ENCODE peak calls at places on chromosomes 3 and 15, in six cellular contexts. C is T-helper 1 cell, N is aorta, Q is AG09309, D is astrocyte of the hippocampus, U is body of pancreas. T is an unnamed sample.

GRCh38 chr3:184583345-184584000 is 21.9 kb downstream of the EPHB3 start:
- DNase-seq in C (no peak), N (peak; percentile 80), Q (no peak), D (peak; percentile 64), U (no peak), T (no peak)

GRCh38 chr3:184568918-184569829 is 7.6 kb downstream of the EPHB3 start:
- DNase-seq in C (no peak), N (peak; percentile 90), Q (peak; percentile 94), D (peak; percentile 96), U (peak; percentile 71), T (peak; percentile 86)

GRCh38 chr3:12675115-12675810 is 11.3 kb upstream of the RAF1 start:
- DNase-seq in C (no peak), N (no peak), Q (no peak), D (no peak), U (no peak), T (no peak)

GRCh38 chr3:56725175-56725574 is 42.1 kb upstream of the TASOR start:
- DNase-seq in C (peak; percentile 23), N (no peak), Q (no peak), D (peak; percentile 67), U (no peak), T (no peak)

GRCh38 chr15:78570710-78571109 is 5.4 kb downstream of the CHRNA5 start:
- DNase-seq in C (no peak), N (no peak), Q (no peak), D (no peak), U (no peak), T (no peak)

GRCh38 chr15:100786901-100787566 is 92.6 kb upstream of the ALDH1A3 start:
- DNase-seq in C (no peak), N (no peak), Q (no peak), D (no peak), U (no peak), T (no peak)

GRCh38 chr3:52393131-52393807 is 51.6 kb downstream of the SEMA3G start:
- DNase-seq in C (no peak), N (peak; percentile 65), Q (no peak), D (no peak), U (no peak), T (no peak)

GRCh38 chr3:197458179-197458707 is 97.5 kb downstream of the BDH1 start:
- DNase-seq in C (no peak), N (no peak), Q (no peak), D (no peak), U (no peak), T (peak; percentile 57)

GRCh38 chr3:49025005-49025792 is 3.3 kb downstream of the NDUFAF3 start:
- DNase-seq in C (no peak), N (peak; percentile 55), Q (no peak), D (no peak), U (no peak), T (no peak)

GRCh38 chr15:92733934-92734521 is 78.5 kb upstream of the FAM174B start:
- DNase-seq in C (no peak), N (no peak), Q (no peak), D (peak; percentile 58), U (peak; percentile 24), T (peak; percentile 81)

GRCh38 chr15:45903283-45903682 is 268.5 kb downstream of the SQOR start:
- DNase-seq in C (no peak), N (no peak), Q (no peak), D (no peak), U (no peak), T (no peak)

GRCh38 chr3:64321747-64322146 is 96.5 kb upstream of the PRICKLE2 start:
- DNase-seq in C (no peak), N (no peak), Q (no peak), D (peak; percentile 93), U (no peak), T (no peak)

GRCh38 chr15:67700023-67700422 is 125.3 kb upstream of the SKOR1 start:
- DNase-seq in C (no peak), N (no peak), Q (no peak), D (no peak), U (no peak), T (no peak)

GRCh38 chr3:7917443-7918151 is 584.0 kb upstream of the LMCD1 start:
- DNase-seq in C (no peak), N (no peak), Q (no peak), D (no peak), U (no peak), T (no peak)

GRCh38 chr3:16103472-16103871 is 71.0 kb upstream of the GALNT15 start:
- DNase-seq in C (no peak), N (no peak), Q (no peak), D (peak; percentile 95), U (no peak), T (no peak)

GRCh38 chr3:42148982-42149432 is 57.9 kb downstream of the TRAK1 start:
- DNase-seq in C (no peak), N (peak; percentile 84), Q (peak; percentile 20), D (peak; percentile 93), U (no peak), T (peak; percentile 79)

GRCh38 chr3:171396048-171396447 is 64.2 kb downstream of the TNIK start:
- DNase-seq in C (no peak), N (no peak), Q (no peak), D (no peak), U (no peak), T (no peak)

GRCh38 chr3:44114142-44114541 is 127.5 kb upstream of the TOPAZ1 start:
- DNase-seq in C (no peak), N (peak; percentile 83), Q (no peak), D (peak; percentile 38), U (peak; percentile 64), T (peak; percentile 54)

GRCh38 chr15:64334530-64334929 is 21.4 kb downstream of the CSNK1G1 start:
- DNase-seq in C (peak; percentile 21), N (no peak), Q (no peak), D (no peak), U (no peak), T (no peak)

GRCh38 chr3:123409443-123410148 is 39.3 kb downstream of the ADCY5 start:
- DNase-seq in C (no peak), N (peak; percentile 62), Q (no peak), D (no peak), U (peak; percentile 53), T (no peak)

GRCh38 chr3:143037867-143038266 is 36.5 kb downstream of the U2SURP start:
- DNase-seq in C (no peak), N (no peak), Q (no peak), D (no peak), U (no peak), T (no peak)

GRCh38 chr3:172520332-172520831 is 2.8 kb downstream of the TNFSF10 start:
- DNase-seq in C (no peak), N (no peak), Q (peak; percentile 59), D (peak; percentile 88), U (no peak), T (no peak)

GRCh38 chr3:14132120-14132519 is 7.3 kb downstream of the TMEM43 start:
- DNase-seq in C (no peak), N (no peak), Q (no peak), D (no peak), U (no peak), T (no peak)

GRCh38 chr15:58413253-58413652 is 18.5 kb upstream of the LIPC start:
- DNase-seq in C (no peak), N (no peak), Q (no peak), D (no peak), U (no peak), T (no peak)

GRCh38 chr3:24683511-24684384 is 189.1 kb upstream of the THRB start:
- DNase-seq in C (no peak), N (no peak), Q (peak; percentile 62), D (peak; percentile 61), U (no peak), T (no peak)

GRCh38 chr15:97502038-97502437 is 458.5 kb upstream of the ARRDC4 start:
- DNase-seq in C (no peak), N (no peak), Q (no peak), D (peak; percentile 14), U (no peak), T (no peak)

GRCh38 chr15:85872125-85872524 is 77.4 kb upstream of the KLHL25 start:
- DNase-seq in C (no peak), N (no peak), Q (no peak), D (peak; percentile 23), U (no peak), T (no peak)

GRCh38 chr3:159260049-159260662 is 458.3 kb downstream of the MFSD1 start:
- DNase-seq in C (no peak), N (no peak), Q (peak; percentile 66), D (peak; percentile 80), U (peak; percentile 55), T (peak; percentile 50)

GRCh38 chr15:68259883-68260282 is 17.7 kb upstream of the FEM1B start:
- DNase-seq in C (no peak), N (no peak), Q (no peak), D (no peak), U (no peak), T (no peak)

GRCh38 chr3:127729556-127730056 is 56.9 kb downstream of the ABTB1 start:
- DNase-seq in C (no peak), N (no peak), Q (no peak), D (peak; percentile 72), U (no peak), T (no peak)

GRCh38 chr3:155169221-155169620 is 89.1 kb downstream of the MME start:
- DNase-seq in C (no peak), N (no peak), Q (no peak), D (no peak), U (no peak), T (no peak)

GRCh38 chr3:98596902-98597500 is 3.6 kb upstream of the CPOX start:
- DNase-seq in C (no peak), N (no peak), Q (no peak), D (peak; percentile 46), U (no peak), T (no peak)

GRCh38 chr3:182568206-182568605 is 225.1 kb upstream of the ATP11B start:
- DNase-seq in C (no peak), N (no peak), Q (no peak), D (peak; percentile 68), U (no peak), T (no peak)

GRCh38 chr15:85854345-85855097 is 59.8 kb upstream of the KLHL25 start:
- DNase-seq in C (peak; percentile 33), N (no peak), Q (peak; percentile 24), D (peak; percentile 76), U (peak; percentile 53), T (peak; percentile 71)

GRCh38 chr15:85781099-85781498 is 13.6 kb downstream of the KLHL25 start:
- DNase-seq in C (no peak), N (no peak), Q (no peak), D (no peak), U (no peak), T (no peak)

GRCh38 chr15:41862515-41863116 is 24.0 kb downstream of the PLA2G4B start:
- DNase-seq in C (no peak), N (no peak), Q (no peak), D (no peak), U (no peak), T (no peak)

GRCh38 chr3:101193957-101194356 is 126.4 kb downstream of the IMPG2 start:
- DNase-seq in C (no peak), N (no peak), Q (no peak), D (no peak), U (no peak), T (no peak)

GRCh38 chr3:182325213-182325941 is 467.9 kb upstream of the ATP11B start:
- DNase-seq in C (no peak), N (no peak), Q (no peak), D (peak; percentile 67), U (no peak), T (no peak)

GRCh38 chr15:58918239-58918638 is 15.2 kb downstream of the SLTM start:
- DNase-seq in C (no peak), N (no peak), Q (no peak), D (no peak), U (no peak), T (no peak)

GRCh38 chr15:64629063-64629462 is 146.3 kb downstream of the RBPMS2 start:
- DNase-seq in C (no peak), N (no peak), Q (no peak), D (no peak), U (no peak), T (no peak)